ENCODE peak calls at places on chromosomes 6 and 20, in ten cellular contexts. Q is cardiac muscle cell, Y is fibroblast of mammary gland, I is neural crest cell, M is fibroblast of the aortic adventitia, H is stomach, J is activated B cell treated with CpG ODN at 0.5 μM for 24 hours, W is foreskin fibroblast, Z is PC-9, P is tibial artery. T is an unnamed sample.

GRCh38 chr6:140178550-140179334 is 804.3 kb upstream of the CITED2 start:
- DNase-seq in Q (peak), Y (peak), I (no peak), M (peak), H (no peak), J (no peak), W (peak), Z (peak), P (no peak), T (no peak)

GRCh38 chr6:149429427-149430360 is 29.6 kb downstream of the SUMO4 start:
- DNase-seq in Q (peak), Y (no peak), I (no peak), M (no peak), H (no peak), J (no peak), W (no peak), Z (no peak), P (no peak), T (no peak)

GRCh38 chr6:97774973-97775372 is 492.0 kb upstream of the MMS22L start:
- DNase-seq in Q (no peak), Y (no peak), I (no peak), M (no peak), H (no peak), J (no peak), W (no peak), Z (no peak), P (no peak), T (no peak)

GRCh38 chr20:40497781-40498691 is 191.0 kb downstream of the MAFB start:
- DNase-seq in Q (peak), Y (peak), I (no peak), M (no peak), H (no peak), J (no peak), W (peak), Z (peak), P (peak), T (no peak)

GRCh38 chr6:12748815-12749521 is 32.4 kb downstream of the PHACTR1 start:
- DNase-seq in Q (peak), Y (no peak), I (peak), M (no peak), H (no peak), J (no peak), W (peak), Z (no peak), P (no peak), T (no peak)

GRCh38 chr6:89323461-89324098 is 8.5 kb upstream of the GABRR2 start:
- DNase-seq in Q (peak), Y (peak), I (no peak), M (peak), H (no peak), J (no peak), W (peak), Z (no peak), P (no peak), T (no peak)

GRCh38 chr6:30041221-30041620 is 19.8 kb upstream of the POLR1H start:
- DNase-seq in Q (no peak), Y (no peak), I (no peak), M (no peak), H (no peak), J (no peak), W (no peak), Z (no peak), P (no peak), T (no peak)

GRCh38 chr6:11215773-11216172 is 16.7 kb downstream of the NEDD9 start:
- DNase-seq in Q (no peak), Y (no peak), I (no peak), M (no peak), H (peak), J (no peak), W (peak), Z (no peak), P (no peak), T (no peak)

GRCh38 chr6:82570083-82570482 is 206.5 kb downstream of the TPBG start:
- DNase-seq in Q (no peak), Y (no peak), I (no peak), M (peak), H (no peak), J (no peak), W (no peak), Z (no peak), P (no peak), T (no peak)

GRCh38 chr6:70124443-70124842 is 178.4 kb downstream of the COL9A1 start:
- DNase-seq in Q (no peak), Y (no peak), I (no peak), M (no peak), H (no peak), J (no peak), W (no peak), Z (no peak), P (no peak), T (no peak)

GRCh38 chr6:134005824-134006223 is 46.6 kb downstream of the SLC2A12 start:
- DNase-seq in Q (no peak), Y (no peak), I (no peak), M (no peak), H (no peak), J (no peak), W (peak), Z (no peak), P (no peak), T (no peak)

GRCh38 chr6:134002821-134003220 is 49.6 kb downstream of the SLC2A12 start:
- DNase-seq in Q (no peak), Y (no peak), I (no peak), M (no peak), H (no peak), J (no peak), W (no peak), Z (no peak), P (no peak), T (no peak)

GRCh38 chr6:134003542-134003951 is 48.9 kb downstream of the SLC2A12 start:
- DNase-seq in Q (peak), Y (no peak), I (no peak), M (peak), H (no peak), J (no peak), W (no peak), Z (no peak), P (no peak), T (no peak)

GRCh38 chr6:134007077-134007476 is 45.3 kb downstream of the SLC2A12 start:
- DNase-seq in Q (no peak), Y (no peak), I (no peak), M (no peak), H (peak), J (no peak), W (no peak), Z (peak), P (no peak), T (no peak)

GRCh38 chr6:134004714-134005113 is 47.7 kb downstream of the SLC2A12 start:
- DNase-seq in Q (no peak), Y (no peak), I (no peak), M (no peak), H (no peak), J (no peak), W (no peak), Z (no peak), P (no peak), T (no peak)
- TF ChIP-seq CTCF in Q (no peak), Y (no peak), I (no peak), M (no peak), H (no peak), J (no peak), W (no peak), Z (no peak), P (no peak), T (no peak)

GRCh38 chr6:160301341-160301740 is 42.7 kb upstream of the SLC22A2 start:
- DNase-seq in Q (no peak), Y (no peak), I (no peak), M (no peak), H (no peak), J (no peak), W (no peak), Z (no peak), P (no peak), T (no peak)

GRCh38 chr6:160293844-160294243 is 35.2 kb upstream of the SLC22A2 start:
- DNase-seq in Q (peak), Y (no peak), I (no peak), M (peak), H (peak), J (no peak), W (peak), Z (no peak), P (no peak), T (no peak)

GRCh38 chr6:160300076-160300695 is 41.6 kb upstream of the SLC22A2 start:
- DNase-seq in Q (no peak), Y (no peak), I (no peak), M (no peak), H (peak), J (no peak), W (no peak), Z (no peak), P (no peak), T (no peak)

GRCh38 chr6:160299559-160299958 is 40.9 kb upstream of the SLC22A2 start:
- DNase-seq in Q (no peak), Y (no peak), I (no peak), M (no peak), H (no peak), J (no peak), W (no peak), Z (no peak), P (no peak), T (no peak)

GRCh38 chr6:160297310-160297709 is 38.7 kb upstream of the SLC22A2 start:
- DNase-seq in Q (no peak), Y (no peak), I (no peak), M (no peak), H (no peak), J (no peak), W (no peak), Z (no peak), P (no peak), T (no peak)
- TF ChIP-seq CTCF in Q (no peak), Y (no peak), I (no peak), M (no peak), H (no peak), J (no peak), W (no peak), Z (peak), P (no peak), T (no peak)

GRCh38 chr6:56616967-56617366 is 25.7 kb downstream of the DST start:
- DNase-seq in Q (no peak), Y (no peak), I (no peak), M (no peak), H (no peak), J (no peak), W (no peak), Z (no peak), P (no peak), T (no peak)

GRCh38 chr6:56620229-56620868 is 22.3 kb downstream of the DST start:
- DNase-seq in Q (peak), Y (no peak), I (no peak), M (no peak), H (no peak), J (no peak), W (no peak), Z (no peak), P (no peak), T (no peak)

GRCh38 chr6:56613247-56613851 is 29.3 kb downstream of the DST start:
- DNase-seq in Q (no peak), Y (no peak), I (no peak), M (no peak), H (no peak), J (no peak), W (no peak), Z (no peak), P (no peak), T (no peak)

GRCh38 chr6:56618050-56618449 is 24.6 kb downstream of the DST start:
- DNase-seq in Q (no peak), Y (no peak), I (no peak), M (no peak), H (no peak), J (no peak), W (no peak), Z (no peak), P (no peak), T (no peak)
- TF ChIP-seq CTCF in Q (no peak), Y (peak), I (peak), M (peak), H (no peak), J (no peak), W (peak), Z (no peak), P (no peak), T (no peak)

GRCh38 chr6:161396539-161396938 is 122.7 kb upstream of the AGPAT4 start:
- DNase-seq in Q (no peak), Y (no peak), I (no peak), M (no peak), H (no peak), J (no peak), W (no peak), Z (no peak), P (no peak), T (no peak)

GRCh38 chr6:161395832-161396231 is 122.0 kb upstream of the AGPAT4 start:
- DNase-seq in Q (no peak), Y (no peak), I (no peak), M (no peak), H (no peak), J (no peak), W (no peak), Z (no peak), P (no peak), T (no peak)

GRCh38 chr6:161394437-161394836 is 120.6 kb upstream of the AGPAT4 start:
- DNase-seq in Q (no peak), Y (no peak), I (no peak), M (no peak), H (no peak), J (no peak), W (no peak), Z (no peak), P (no peak), T (no peak)

GRCh38 chr6:161393292-161393691 is 119.4 kb upstream of the AGPAT4 start:
- DNase-seq in Q (no peak), Y (no peak), I (no peak), M (no peak), H (no peak), J (no peak), W (no peak), Z (no peak), P (no peak), T (no peak)

GRCh38 chr6:161393839-161394364 is 120.0 kb upstream of the AGPAT4 start:
- DNase-seq in Q (peak), Y (peak), I (peak), M (peak), H (no peak), J (no peak), W (peak), Z (peak), P (peak), T (no peak)
- TF ChIP-seq CTCF in Q (peak), Y (peak), I (peak), M (peak), H (no peak), J (no peak), W (peak), Z (peak), P (peak), T (peak)

GRCh38 chr6:44246663-44247337 is at the start of gene HSP90AB1:
- DNase-seq in Q (peak), Y (peak), I (peak), M (peak), H (peak), J (peak), W (peak), Z (peak), P (peak), T (peak)
- TF ChIP-seq CTCF in Q (no peak), Y (no peak), I (no peak), M (no peak), H (no peak), J (no peak), W (no peak), Z (no peak), P (no peak), T (no peak)

DNA sequence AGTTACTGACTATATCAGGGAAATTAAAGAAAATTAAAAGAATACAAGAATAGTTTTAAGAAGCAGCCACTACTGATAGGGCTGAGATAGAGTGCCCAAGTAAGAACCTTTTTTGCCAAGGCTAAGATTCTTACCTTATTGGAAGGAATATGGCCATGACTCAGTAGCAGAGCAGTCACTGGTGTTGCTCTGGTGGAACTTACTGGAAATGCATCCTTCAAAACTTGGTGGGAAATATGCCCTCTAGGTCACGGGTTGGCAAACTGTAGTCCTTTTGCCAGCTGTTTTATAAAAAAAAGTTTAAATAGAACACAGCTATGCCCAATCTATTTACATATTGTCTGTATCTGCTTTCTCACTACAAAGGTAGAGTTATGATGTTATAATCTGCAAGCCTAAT is 6.0 kb downstream of the HSF2 start:
- DNase-seq in Q (peak), Y (peak), I (no peak), M (peak), H (no peak), J (no peak), W (peak), Z (no peak), P (no peak), T (no peak)
- TF ChIP-seq CTCF in Q (no peak), Y (peak), I (peak), M (peak), H (no peak), J (no peak), W (no peak), Z (no peak), P (no peak), T (no peak)

GRCh38 chr6:45563902-45564301 is 186.2 kb upstream of the SUPT3H start:
- DNase-seq in Q (no peak), Y (no peak), I (no peak), M (no peak), H (no peak), J (no peak), W (no peak), Z (no peak), P (no peak), T (no peak)
- TF ChIP-seq CTCF in Q (no peak), Y (no peak), I (no peak), M (no peak), H (no peak), J (no peak), W (no peak), Z (no peak), P (no peak), T (no peak)

GRCh38 chr6:28218312-28219248 is 6.5 kb upstream of the ZSCAN9 start:
- DNase-seq in Q (peak), Y (peak), I (peak), M (peak), H (peak), J (peak), W (peak), Z (no peak), P (peak), T (peak)

GRCh38 chr6:28217890-28218289 is 7.2 kb upstream of the ZSCAN9 start:
- DNase-seq in Q (no peak), Y (no peak), I (no peak), M (no peak), H (no peak), J (no peak), W (no peak), Z (no peak), P (no peak), T (no peak)

GRCh38 chr6:28224131-28225055 is 682 bp upstream of the ZSCAN9 start:
- DNase-seq in Q (no peak), Y (no peak), I (no peak), M (no peak), H (no peak), J (no peak), W (no peak), Z (no peak), P (no peak), T (no peak)

GRCh38 chr6:28225056-28225834 is at the start of gene ZSCAN9:
- DNase-seq in Q (peak), Y (peak), I (peak), M (peak), H (peak), J (peak), W (peak), Z (peak), P (peak), T (no peak)

GRCh38 chr6:28220164-28221133 is 4.6 kb upstream of the ZSCAN9 start:
- DNase-seq in Q (no peak), Y (no peak), I (no peak), M (no peak), H (no peak), J (no peak), W (peak), Z (no peak), P (no peak), T (no peak)
- TF ChIP-seq CTCF in Q (no peak), Y (no peak), I (no peak), M (no peak), H (no peak), J (no peak), W (no peak), Z (no peak), P (no peak), T (no peak)

GRCh38 chr20:57048027-57048869 is 218.2 kb downstream of the BMP7 start:
- DNase-seq in Q (peak), Y (peak), I (peak), M (no peak), H (no peak), J (no peak), W (peak), Z (peak), P (no peak), T (no peak)
- TF ChIP-seq CTCF in Q (peak), Y (peak), I (peak), M (peak), H (no peak), J (no peak), W (peak), Z (peak), P (no peak), T (peak)

GRCh38 chr6:142138876-142139275 is 6.2 kb downstream of the GJE1 start:
- DNase-seq in Q (no peak), Y (no peak), I (no peak), M (no peak), H (no peak), J (no peak), W (no peak), Z (no peak), P (no peak), T (no peak)
- TF ChIP-seq CTCF in Q (no peak), Y (no peak), I (no peak), M (no peak), H (no peak), J (no peak), W (no peak), Z (no peak), P (no peak), T (no peak)